ENCODE peak calls at places on chromosomes 2 and 18, in five cellular contexts. One of them, this sample, is unnamed.

GRCh38 chr2:159942149-159942548 is 120.3 kb downstream of the PLA2R1 start:
- DNase-seq in MM.1S: no peak
- DNase-seq in fibroblast of lung: peak; percentile 83
- DNase-seq in neural progenitor cell: no peak
- DNase-seq in H9: no peak
- DNase-seq in this sample: no peak

GRCh38 chr2:42812899-42813479 is 20.6 kb upstream of the HAAO start:
- DNase-seq in MM.1S: peak; percentile 36
- DNase-seq in fibroblast of lung: peak; percentile 42
- DNase-seq in neural progenitor cell: no peak
- DNase-seq in H9: no peak
- DNase-seq in this sample: no peak

GRCh38 chr18:75132471-75132870 is 76.5 kb downstream of the PTGR3 start:
- DNase-seq in MM.1S: no peak
- DNase-seq in fibroblast of lung: no peak
- DNase-seq in neural progenitor cell: no peak
- DNase-seq in H9: no peak
- DNase-seq in this sample: no peak

GRCh38 chr2:188576657-188577056 is 285.0 kb downstream of the GULP1 start:
- DNase-seq in MM.1S: no peak
- DNase-seq in fibroblast of lung: peak; percentile 32
- DNase-seq in neural progenitor cell: no peak
- DNase-seq in H9: no peak
- DNase-seq in this sample: no peak

GRCh38 chr18:33744032-33744697 is 166.1 kb downstream of the ASXL3 start:
- DNase-seq in MM.1S: no peak
- DNase-seq in fibroblast of lung: no peak
- DNase-seq in neural progenitor cell: no peak
- DNase-seq in H9: no peak
- DNase-seq in this sample: no peak

GRCh38 chr18:13271512-13271911 is 53.0 kb downstream of the LDLRAD4 start:
- DNase-seq in MM.1S: no peak
- DNase-seq in fibroblast of lung: no peak
- DNase-seq in neural progenitor cell: no peak
- DNase-seq in H9: no peak
- DNase-seq in this sample: no peak

GRCh38 chr18:12092398-12093229 is 1.0 kb upstream of the ANKRD62 start:
- DNase-seq in MM.1S: peak; percentile 70
- DNase-seq in fibroblast of lung: no peak
- DNase-seq in neural progenitor cell: peak; percentile 72
- DNase-seq in H9: peak; percentile 72
- DNase-seq in this sample: peak; percentile 68

GRCh38 chr2:46385786-46386577 is 88.8 kb downstream of the EPAS1 start:
- DNase-seq in MM.1S: no peak
- DNase-seq in fibroblast of lung: peak; percentile 88
- DNase-seq in neural progenitor cell: no peak
- DNase-seq in H9: peak; percentile 26
- DNase-seq in this sample: no peak

GRCh38 chr2:47073641-47074040 is 81.5 kb downstream of the STPG4 start:
- DNase-seq in MM.1S: no peak
- DNase-seq in fibroblast of lung: no peak
- DNase-seq in neural progenitor cell: no peak
- DNase-seq in H9: no peak
- DNase-seq in this sample: no peak

GRCh38 chr2:7356909-7357584 is 439.8 kb downstream of the RNF144A start:
- DNase-seq in MM.1S: no peak
- DNase-seq in fibroblast of lung: no peak
- DNase-seq in neural progenitor cell: no peak
- DNase-seq in H9: no peak
- DNase-seq in this sample: no peak

GRCh38 chr2:154963509-154963908 is 265.0 kb downstream of the KCNJ3 start:
- DNase-seq in MM.1S: no peak
- DNase-seq in fibroblast of lung: no peak
- DNase-seq in neural progenitor cell: no peak
- DNase-seq in H9: no peak
- DNase-seq in this sample: no peak

GRCh38 chr2:166762746-166763145 is 125.5 kb upstream of the XIRP2 start:
- DNase-seq in MM.1S: no peak
- DNase-seq in fibroblast of lung: no peak
- DNase-seq in neural progenitor cell: no peak
- DNase-seq in H9: no peak
- DNase-seq in this sample: no peak

GRCh38 chr2:239292956-239293355 is 107.9 kb downstream of the HDAC4 start:
- DNase-seq in MM.1S: no peak
- DNase-seq in fibroblast of lung: peak; percentile 36
- DNase-seq in neural progenitor cell: no peak
- DNase-seq in H9: no peak
- DNase-seq in this sample: no peak

GRCh38 chr2:235644191-235644590 is 150.3 kb downstream of the AGAP1 start:
- DNase-seq in MM.1S: no peak
- DNase-seq in fibroblast of lung: no peak
- DNase-seq in neural progenitor cell: no peak
- DNase-seq in H9: no peak
- DNase-seq in this sample: no peak

GRCh38 chr2:235002198-235003095 is 50.6 kb downstream of the SH3BP4 start:
- DNase-seq in MM.1S: no peak
- DNase-seq in fibroblast of lung: peak; percentile 77
- DNase-seq in neural progenitor cell: no peak
- DNase-seq in H9: no peak
- DNase-seq in this sample: no peak

GRCh38 chr18:52082250-52082649 is 257.7 kb upstream of the DCC start:
- DNase-seq in MM.1S: no peak
- DNase-seq in fibroblast of lung: no peak
- DNase-seq in neural progenitor cell: no peak
- DNase-seq in H9: no peak
- DNase-seq in this sample: no peak
- H3K9ac ChIP-seq in MM.1S: no peak overlapping the region
- H3K9ac ChIP-seq in fibroblast of lung: no peak overlapping the region
- H3K9ac ChIP-seq in neural progenitor cell: no peak overlapping the region
- H3K9ac ChIP-seq in H9: no peak overlapping the region
- H3K9ac ChIP-seq in this sample: no peak overlapping the region

DNA sequence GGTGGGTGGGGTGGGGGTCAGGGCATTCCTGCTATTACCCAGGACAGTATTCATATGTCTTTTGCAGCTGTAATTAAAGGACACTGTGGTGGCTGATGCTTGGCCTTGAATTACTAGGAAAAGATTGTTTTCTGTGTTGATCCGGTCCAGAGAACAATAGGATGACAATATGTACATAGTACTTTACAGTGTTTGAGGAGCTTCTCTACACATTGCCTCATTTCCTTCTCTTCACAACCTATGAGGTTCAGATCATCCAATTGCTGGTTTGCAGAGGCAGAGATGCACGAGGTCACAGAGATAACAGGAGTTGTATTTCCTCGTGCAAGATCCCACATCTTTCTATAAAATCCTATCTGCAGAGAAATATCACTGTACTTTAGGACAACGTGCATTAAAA is 119.5 kb downstream of the LIPG start:
- DNase-seq in MM.1S: no peak
- DNase-seq in fibroblast of lung: no peak
- DNase-seq in neural progenitor cell: no peak
- DNase-seq in H9: no peak
- DNase-seq in this sample: no peak
- H3K79me2 ChIP-seq in MM.1S: no peaks in the 10 kb centered on the region
- H3K79me2 ChIP-seq in fibroblast of lung: no peaks in the 10 kb centered on the region
- H3K79me2 ChIP-seq in neural progenitor cell: no peaks in the 10 kb centered on the region
- H3K79me2 ChIP-seq in H9: no peaks in the 10 kb centered on the region
- H3K79me2 ChIP-seq in this sample: no peaks in the 10 kb centered on the region

DNA sequence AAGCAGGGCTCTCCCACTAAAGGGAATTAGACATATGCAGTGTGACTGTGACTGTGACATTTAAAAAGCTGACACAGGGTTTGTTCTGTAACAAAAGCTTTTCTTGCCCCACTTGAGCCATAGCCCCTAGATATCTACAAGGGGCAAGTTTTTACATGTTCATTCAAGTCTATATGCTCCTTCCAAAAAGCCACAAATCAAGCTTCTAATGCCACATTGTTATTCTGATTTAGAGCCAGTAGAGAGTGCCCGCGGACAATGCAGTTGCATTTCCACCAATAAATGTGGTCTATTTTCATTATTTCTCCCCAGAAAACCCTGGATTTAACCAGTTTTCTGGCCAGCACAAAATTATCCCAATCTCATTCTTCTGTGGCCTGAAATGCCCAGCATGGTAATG is 9.9 kb downstream of the ARHGAP25 start:
- DNase-seq in MM.1S: no peak
- DNase-seq in fibroblast of lung: no peak
- DNase-seq in neural progenitor cell: no peak
- DNase-seq in H9: no peak
- DNase-seq in this sample: no peak
- H3K9ac ChIP-seq in MM.1S: no peak overlapping the region
- H3K9ac ChIP-seq in fibroblast of lung: no peak overlapping the region
- H3K9ac ChIP-seq in neural progenitor cell: no peak overlapping the region
- H3K9ac ChIP-seq in H9: no peak overlapping the region
- H3K9ac ChIP-seq in this sample: no peak overlapping the region

GRCh38 chr2:8573234-8573941 is 108.5 kb upstream of the ID2 start:
- DNase-seq in MM.1S: no peak
- DNase-seq in fibroblast of lung: no peak
- DNase-seq in neural progenitor cell: no peak
- DNase-seq in H9: peak; percentile 64
- DNase-seq in this sample: no peak

GRCh38 chr2:8571286-8571791 is 110.5 kb upstream of the ID2 start:
- DNase-seq in MM.1S: no peak
- DNase-seq in fibroblast of lung: no peak
- DNase-seq in neural progenitor cell: no peak
- DNase-seq in H9: peak; percentile 4
- DNase-seq in this sample: peak; percentile 81

GRCh38 chr2:8571792-8572499 is 109.9 kb upstream of the ID2 start:
- DNase-seq in MM.1S: no peak
- DNase-seq in fibroblast of lung: no peak
- DNase-seq in neural progenitor cell: no peak
- DNase-seq in H9: peak; percentile 21
- DNase-seq in this sample: no peak

GRCh38 chr2:8573942-8574195 is 108.0 kb upstream of the ID2 start:
- DNase-seq in MM.1S: no peak
- DNase-seq in fibroblast of lung: no peak
- DNase-seq in neural progenitor cell: no peak
- DNase-seq in H9: no peak
- DNase-seq in this sample: no peak

GRCh38 chr2:8572712-8573233 is 109.1 kb upstream of the ID2 start:
- DNase-seq in MM.1S: no peak
- DNase-seq in fibroblast of lung: no peak
- DNase-seq in neural progenitor cell: no peak
- DNase-seq in H9: peak; percentile 24
- DNase-seq in this sample: no peak
- H3K79me2 ChIP-seq in MM.1S: no peaks in the 10 kb centered on the region
- H3K79me2 ChIP-seq in fibroblast of lung: no peaks in the 10 kb centered on the region
- H3K79me2 ChIP-seq in neural progenitor cell: no peaks in the 10 kb centered on the region
- H3K79me2 ChIP-seq in H9: no peaks in the 10 kb centered on the region
- H3K79me2 ChIP-seq in this sample: no peaks in the 10 kb centered on the region

GRCh38 chr2:88933077-88933476 is 241.6 kb downstream of the RPIA start:
- DNase-seq in MM.1S: no peak
- DNase-seq in fibroblast of lung: no peak
- DNase-seq in neural progenitor cell: no peak
- DNase-seq in H9: no peak
- DNase-seq in this sample: no peak
- H3K9ac ChIP-seq in MM.1S: no peak overlapping the region
- H3K9ac ChIP-seq in fibroblast of lung: no peak overlapping the region
- H3K9ac ChIP-seq in neural progenitor cell: no peak overlapping the region
- H3K9ac ChIP-seq in H9: no peak overlapping the region
- H3K9ac ChIP-seq in this sample: no peak overlapping the region

GRCh38 chr2:61238221-61238620 is 76.2 kb downstream of the C2orf74 start:
- DNase-seq in MM.1S: peak; percentile 62
- DNase-seq in fibroblast of lung: no peak
- DNase-seq in neural progenitor cell: no peak
- DNase-seq in H9: no peak
- DNase-seq in this sample: no peak
- H3K79me2 ChIP-seq in MM.1S: no peaks in the 10 kb centered on the region
- H3K79me2 ChIP-seq in fibroblast of lung: no peaks in the 10 kb centered on the region
- H3K79me2 ChIP-seq in neural progenitor cell: no peaks in the 10 kb centered on the region
- H3K79me2 ChIP-seq in H9: no peaks in the 10 kb centered on the region
- H3K79me2 ChIP-seq in this sample: no peaks in the 10 kb centered on the region

GRCh38 chr2:56448403-56448998 is 264.7 kb downstream of the CCDC85A start:
- DNase-seq in MM.1S: no peak
- DNase-seq in fibroblast of lung: no peak
- DNase-seq in neural progenitor cell: no peak
- DNase-seq in H9: no peak
- DNase-seq in this sample: no peak

GRCh38 chr2:56449449-56449860 is 265.7 kb downstream of the CCDC85A start:
- DNase-seq in MM.1S: no peak
- DNase-seq in fibroblast of lung: no peak
- DNase-seq in neural progenitor cell: peak; percentile 45
- DNase-seq in H9: no peak
- DNase-seq in this sample: no peak

GRCh38 chr2:56450772-56451171 is 267.0 kb downstream of the CCDC85A start:
- DNase-seq in MM.1S: no peak
- DNase-seq in fibroblast of lung: no peak
- DNase-seq in neural progenitor cell: no peak
- DNase-seq in H9: no peak
- DNase-seq in this sample: no peak

GRCh38 chr2:56450083-56450482 is 266.3 kb downstream of the CCDC85A start:
- DNase-seq in MM.1S: no peak
- DNase-seq in fibroblast of lung: no peak
- DNase-seq in neural progenitor cell: no peak
- DNase-seq in H9: no peak
- DNase-seq in this sample: no peak

DNA sequence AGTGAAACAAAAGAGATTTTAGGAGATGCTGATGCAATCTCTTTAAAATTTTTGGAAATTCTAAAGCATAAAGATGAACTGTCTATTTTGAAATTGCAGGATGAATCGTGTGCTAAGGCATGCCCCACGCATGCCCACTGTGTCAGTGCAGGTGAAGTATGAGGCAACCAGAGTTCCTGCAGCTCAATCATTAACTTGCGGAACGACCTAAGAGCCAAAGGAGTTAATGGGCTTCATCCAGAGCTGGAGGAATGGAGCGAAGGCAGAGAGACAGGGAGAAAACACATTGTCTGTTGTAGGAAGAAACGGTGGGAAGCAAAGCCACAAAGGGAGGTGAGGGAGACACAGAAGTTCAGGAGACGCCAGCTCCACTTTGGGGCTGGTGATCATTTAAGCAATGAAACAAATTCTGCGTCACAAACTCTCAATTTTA is 265.2 kb downstream of the CCDC85A start:
- DNase-seq in MM.1S: no peak
- DNase-seq in fibroblast of lung: no peak
- DNase-seq in neural progenitor cell: peak; percentile 21
- DNase-seq in H9: no peak
- DNase-seq in this sample: no peak
- H3K9ac ChIP-seq in MM.1S: no peak overlapping the region
- H3K9ac ChIP-seq in fibroblast of lung: no peak overlapping the region
- H3K9ac ChIP-seq in neural progenitor cell: no peak overlapping the region
- H3K9ac ChIP-seq in H9: no peak overlapping the region
- H3K9ac ChIP-seq in this sample: no peak overlapping the region

GRCh38 chr2:60499651-60500300 is 53.7 kb downstream of the BCL11A start:
- DNase-seq in MM.1S: no peak
- DNase-seq in fibroblast of lung: no peak
- DNase-seq in neural progenitor cell: no peak
- DNase-seq in H9: no peak
- DNase-seq in this sample: no peak
- H3K79me2 ChIP-seq in MM.1S: no peaks in the 10 kb centered on the region
- H3K79me2 ChIP-seq in fibroblast of lung: no peaks in the 10 kb centered on the region
- H3K79me2 ChIP-seq in neural progenitor cell: no peaks in the 10 kb centered on the region
- H3K79me2 ChIP-seq in H9: peaks cover 8% of the 10 kb centered on the region
- H3K79me2 ChIP-seq in this sample: peaks cover 99% of the 10 kb centered on the region

GRCh38 chr2:34365937-34366336 is 766.8 kb upstream of the FAM98A start:
- DNase-seq in MM.1S: no peak
- DNase-seq in fibroblast of lung: no peak
- DNase-seq in neural progenitor cell: peak; percentile 90
- DNase-seq in H9: peak; percentile 88
- DNase-seq in this sample: no peak
- H3K9ac ChIP-seq in MM.1S: no peak overlapping the region
- H3K9ac ChIP-seq in fibroblast of lung: no peak overlapping the region
- H3K9ac ChIP-seq in neural progenitor cell: no peak overlapping the region
- H3K9ac ChIP-seq in H9: no peak overlapping the region
- H3K9ac ChIP-seq in this sample: no peak overlapping the region

This sample was measured in Karpas-422.